ENCODE peak calls at places on chromosomes 1 and 21, in nine cellular contexts. H is COR-L47; J is epithelial cell of prostate; K is activated T-cell treated with anti-CD3 and anti-CD28 coated beads for 24 hours; A is NCI-H2081; L is central memory CD4-positive, alpha-beta T cell; Z is nephron progenitor cell; Q is breast epithelium; I is T follicular helper cell. B is an unnamed sample.

GRCh38 chr1:70075751-70076150 is 129.6 kb downstream of the LRRC40 start:
- DNase-seq in H (no peak), J (no peak), K (no peak), A (no peak), L (no peak), Z (no peak), Q (no peak), I (no peak), B (no peak)

GRCh38 chr1:105027838-105028471 is 1278.3 kb downstream of the AMY1C start:
- DNase-seq in H (peak; percentile 1), J (no peak), K (no peak), A (no peak), L (no peak), Z (no peak), Q (no peak), I (no peak), B (no peak)

GRCh38 chr1:63350320-63350719 is 17.1 kb upstream of the ALG6 start:
- DNase-seq in H (no peak), J (no peak), K (no peak), A (no peak), L (no peak), Z (no peak), Q (no peak), I (no peak), B (no peak)

GRCh38 chr21:26982767-26983166 is 15.9 kb upstream of the ADAMTS5 start:
- DNase-seq in H (no peak), J (peak; percentile 66), K (no peak), A (no peak), L (no peak), Z (no peak), Q (no peak), I (no peak), B (no peak)

GRCh38 chr1:153341431-153341934 is 7.2 kb downstream of the PGLYRP4 start:
- DNase-seq in H (no peak), J (no peak), K (no peak), A (no peak), L (no peak), Z (no peak), Q (peak; percentile 34), I (no peak), B (no peak)

GRCh38 chr1:232204269-232204668 is 425.7 kb downstream of the SIPA1L2 start:
- DNase-seq in H (no peak), J (no peak), K (no peak), A (no peak), L (no peak), Z (no peak), Q (no peak), I (no peak), B (no peak)

GRCh38 chr1:71228236-71228635 is 147.4 kb upstream of the ZRANB2 start:
- DNase-seq in H (no peak), J (no peak), K (no peak), A (no peak), L (no peak), Z (no peak), Q (no peak), I (no peak), B (no peak)

GRCh38 chr21:45267390-45267760 is 20.3 kb downstream of the POFUT2 start:
- DNase-seq in H (no peak), J (no peak), K (no peak), A (no peak), L (no peak), Z (no peak), Q (peak; percentile 31), I (no peak), B (no peak)

GRCh38 chr1:225425211-225425786 is 2.5 kb downstream of the LBR start:
- DNase-seq in H (no peak), J (no peak), K (no peak), A (no peak), L (no peak), Z (no peak), Q (no peak), I (no peak), B (no peak)

GRCh38 chr1:167797005-167797404 is 75.2 kb downstream of the MPZL1 start:
- DNase-seq in H (no peak), J (peak; percentile 77), K (no peak), A (no peak), L (no peak), Z (no peak), Q (no peak), I (no peak), B (no peak)

GRCh38 chr1:218852541-218852940 is 321.1 kb upstream of the LYPLAL1 start:
- DNase-seq in H (no peak), J (no peak), K (no peak), A (no peak), L (no peak), Z (no peak), Q (no peak), I (no peak), B (no peak)

GRCh38 chr1:3539707-3540425 is 71.4 kb downstream of the MEGF6 start:
- DNase-seq in H (no peak), J (no peak), K (no peak), A (no peak), L (no peak), Z (no peak), Q (peak; percentile 77), I (no peak), B (no peak)

GRCh38 chr21:37071561-37072238 is 1.2 kb downstream of the PIGP start:
- DNase-seq in H (peak; percentile 38), J (no peak), K (no peak), A (peak; percentile 14), L (no peak), Z (no peak), Q (peak; percentile 72), I (no peak), B (no peak)

GRCh38 chr1:21843208-21843607 is 31.1 kb downstream of the LDLRAD2 start:
- DNase-seq in H (no peak), J (no peak), K (no peak), A (no peak), L (no peak), Z (no peak), Q (no peak), I (no peak), B (no peak)

B was measured in activated T-helper 1 cell treated with Interleukin-2 at 50 U/mL for 16 hours.